ENCODE peak calls at places on chromosomes 16 and 17, in five cellular contexts. One of them, this sample, is unnamed.

GRCh38 chr17:79651266-79651665 is 40.4 kb upstream of the RBFOX3 start:
- DNase-seq in naive thymus-derived CD8-positive, alpha-beta T cell: no peak
- DNase-seq in H4: no peak
- DNase-seq in ELR: no peak
- DNase-seq in activated naive CD4-positive, alpha-beta T cell: no peak
- DNase-seq in this sample: no peak

GRCh38 chr16:47025641-47026040 is 52.2 kb upstream of the DNAJA2 start:
- DNase-seq in naive thymus-derived CD8-positive, alpha-beta T cell: no peak
- DNase-seq in activated naive CD4-positive, alpha-beta T cell: no peak
- DNase-seq in ELR: no peak
- DNase-seq in H4: no peak
- DNase-seq in this sample: no peak

GRCh38 chr16:89860747-89861304 is 12.6 kb upstream of the TCF25 start:
- DNase-seq in naive thymus-derived CD8-positive, alpha-beta T cell: peak
- DNase-seq in ELR: peak
- DNase-seq in activated naive CD4-positive, alpha-beta T cell: peak
- DNase-seq in H4: peak
- DNase-seq in this sample: peak

GRCh38 chr16:11639925-11640899 is 28.0 kb upstream of the SNN start:
- DNase-seq in H4: peak
- DNase-seq in ELR: peak
- DNase-seq in activated naive CD4-positive, alpha-beta T cell: no peak
- DNase-seq in naive thymus-derived CD8-positive, alpha-beta T cell: no peak
- DNase-seq in this sample: no peak

GRCh38 chr17:27565874-27566672 is 64.9 kb upstream of the LGALS9 start:
- DNase-seq in ELR: peak
- DNase-seq in H4: no peak
- DNase-seq in naive thymus-derived CD8-positive, alpha-beta T cell: no peak
- DNase-seq in activated naive CD4-positive, alpha-beta T cell: no peak
- DNase-seq in this sample: no peak

GRCh38 chr16:51982715-51983680 is 563.9 kb downstream of the TOX3 start:
- DNase-seq in activated naive CD4-positive, alpha-beta T cell: no peak
- DNase-seq in naive thymus-derived CD8-positive, alpha-beta T cell: no peak
- DNase-seq in ELR: peak
- DNase-seq in H4: peak
- DNase-seq in this sample: no peak

GRCh38 chr16:57744646-57744903 is 9.0 kb downstream of the KATNB1 start:
- DNase-seq in ELR: no peak
- DNase-seq in naive thymus-derived CD8-positive, alpha-beta T cell: no peak
- DNase-seq in activated naive CD4-positive, alpha-beta T cell: no peak
- DNase-seq in H4: no peak
- DNase-seq in this sample: no peak

GRCh38 chr17:6775871-6776405 is at the start of gene FBXO39:
- DNase-seq in naive thymus-derived CD8-positive, alpha-beta T cell: no peak
- DNase-seq in H4: no peak
- DNase-seq in activated naive CD4-positive, alpha-beta T cell: no peak
- DNase-seq in ELR: no peak
- DNase-seq in this sample: no peak

GRCh38 chr17:43917348-43918025 is 10.2 kb upstream of the MPP2 start:
- DNase-seq in activated naive CD4-positive, alpha-beta T cell: peak
- DNase-seq in ELR: no peak
- DNase-seq in H4: no peak
- DNase-seq in naive thymus-derived CD8-positive, alpha-beta T cell: no peak
- DNase-seq in this sample: peak

GRCh38 chr16:75246504-75247205 is 4.8 kb downstream of the BCAR1 start:
- DNase-seq in ELR: peak
- DNase-seq in H4: no peak
- DNase-seq in naive thymus-derived CD8-positive, alpha-beta T cell: no peak
- DNase-seq in activated naive CD4-positive, alpha-beta T cell: no peak
- DNase-seq in this sample: no peak

GRCh38 chr16:55001931-55002330 is 71.3 kb downstream of the IRX5 start:
- DNase-seq in naive thymus-derived CD8-positive, alpha-beta T cell: no peak
- DNase-seq in H4: no peak
- DNase-seq in activated naive CD4-positive, alpha-beta T cell: no peak
- DNase-seq in ELR: peak
- DNase-seq in this sample: no peak

GRCh38 chr16:70162041-70162451 is 11.5 kb upstream of the CLEC18C start:
- DNase-seq in H4: no peak
- DNase-seq in naive thymus-derived CD8-positive, alpha-beta T cell: no peak
- DNase-seq in ELR: peak
- DNase-seq in activated naive CD4-positive, alpha-beta T cell: no peak
- DNase-seq in this sample: no peak

GRCh38 chr17:35795007-35795870 is at the start of gene MMP28:
- DNase-seq in activated naive CD4-positive, alpha-beta T cell: peak
- DNase-seq in ELR: peak
- DNase-seq in naive thymus-derived CD8-positive, alpha-beta T cell: no peak
- DNase-seq in H4: no peak
- DNase-seq in this sample: no peak

GRCh38 chr17:76716146-76716833 is 5.5 kb upstream of the MXRA7 start:
- DNase-seq in ELR: peak
- DNase-seq in naive thymus-derived CD8-positive, alpha-beta T cell: peak
- DNase-seq in activated naive CD4-positive, alpha-beta T cell: no peak
- DNase-seq in H4: peak
- DNase-seq in this sample: peak

GRCh38 chr17:17694229-17695081 is 13.2 kb downstream of the RAI1 start:
- DNase-seq in H4: peak
- DNase-seq in ELR: peak
- DNase-seq in activated naive CD4-positive, alpha-beta T cell: peak
- DNase-seq in naive thymus-derived CD8-positive, alpha-beta T cell: peak
- DNase-seq in this sample: peak

GRCh38 chr16:55055262-55055661 is 124.6 kb downstream of the IRX5 start:
- DNase-seq in ELR: no peak
- DNase-seq in naive thymus-derived CD8-positive, alpha-beta T cell: no peak
- DNase-seq in activated naive CD4-positive, alpha-beta T cell: no peak
- DNase-seq in H4: no peak
- DNase-seq in this sample: no peak

GRCh38 chr17:66944365-66945203 is 19.9 kb upstream of the CACNG4 start:
- DNase-seq in activated naive CD4-positive, alpha-beta T cell: no peak
- DNase-seq in H4: no peak
- DNase-seq in naive thymus-derived CD8-positive, alpha-beta T cell: no peak
- DNase-seq in ELR: no peak
- DNase-seq in this sample: no peak

GRCh38 chr17:44221862-44222111 is 2.3 kb upstream of the UBTF start:
- DNase-seq in ELR: no peak
- DNase-seq in H4: no peak
- DNase-seq in naive thymus-derived CD8-positive, alpha-beta T cell: no peak
- DNase-seq in activated naive CD4-positive, alpha-beta T cell: no peak
- DNase-seq in this sample: no peak

GRCh38 chr16:70746040-70746707 is 54.8 kb downstream of the VAC14 start:
- DNase-seq in naive thymus-derived CD8-positive, alpha-beta T cell: no peak
- DNase-seq in ELR: peak
- DNase-seq in activated naive CD4-positive, alpha-beta T cell: no peak
- DNase-seq in H4: peak
- DNase-seq in this sample: no peak

GRCh38 chr16:71917900-71918299 is 22.6 kb downstream of the IST1 start:
- DNase-seq in H4: no peak
- DNase-seq in ELR: peak
- DNase-seq in activated naive CD4-positive, alpha-beta T cell: no peak
- DNase-seq in naive thymus-derived CD8-positive, alpha-beta T cell: no peak
- DNase-seq in this sample: no peak

GRCh38 chr17:48240122-48240521 is 132.6 kb downstream of the SNX11 start:
- DNase-seq in naive thymus-derived CD8-positive, alpha-beta T cell: no peak
- DNase-seq in activated naive CD4-positive, alpha-beta T cell: no peak
- DNase-seq in ELR: no peak
- DNase-seq in H4: no peak
- DNase-seq in this sample: no peak